ENCODE peak calls at places on chromosomes 3 and 15, in five cellular contexts. N is fibroblast of lung, S is right atrium auricular region, W is right cardiac atrium, H is lower leg skin. L is an unnamed sample.

GRCh38 chr3:45167011-45167911 is 21.1 kb upstream of the CDCP1 start:
- DNase-seq in N (peak; percentile 88), S (peak; percentile 90), W (peak; percentile 80), H (peak; percentile 98), L (peak; percentile 83)

GRCh38 chr15:47570044-47570443 is 147.3 kb upstream of the SEMA6D start:
- DNase-seq in N (no peak), S (no peak), W (no peak), H (no peak), L (peak; percentile 31)

GRCh38 chr3:135966875-135967274 is 1.3 kb downstream of the PPP2R3A start:
- DNase-seq in N (no peak), S (no peak), W (no peak), H (no peak), L (no peak)

GRCh38 chr3:143978263-143978631 is 6.6 kb downstream of the DIPK2A start:
- DNase-seq in N (no peak), S (no peak), W (no peak), H (no peak), L (no peak)

GRCh38 chr15:65196637-65197336 is 11.6 kb upstream of the CLPX start:
- DNase-seq in N (no peak), S (no peak), W (no peak), H (peak; percentile 61), L (no peak)

GRCh38 chr3:173617490-173617889 is 219.9 kb downstream of the NLGN1 start:
- DNase-seq in N (no peak), S (no peak), W (peak; percentile 22), H (no peak), L (no peak)

GRCh38 chr3:171044828-171045793 is 18.6 kb upstream of the SLC2A2 start:
- DNase-seq in N (peak; percentile 78), S (no peak), W (peak; percentile 14), H (no peak), L (no peak)

GRCh38 chr3:43699864-43700263 is 9.1 kb downstream of the ABHD5 start:
- DNase-seq in N (no peak), S (no peak), W (no peak), H (no peak), L (peak; percentile 38)

GRCh38 chr15:57485869-57486268 is 105.8 kb upstream of the MYZAP start:
- DNase-seq in N (peak; percentile 52), S (no peak), W (peak; percentile 40), H (peak; percentile 82), L (peak; percentile 47)

GRCh38 chr15:94057305-94057704 is 174.1 kb upstream of the MCTP2 start:
- DNase-seq in N (no peak), S (no peak), W (no peak), H (no peak), L (no peak)

GRCh38 chr3:89107461-89108035 is at the start of gene EPHA3:
- DNase-seq in N (peak; percentile 71), S (peak; percentile 83), W (peak; percentile 82), H (peak; percentile 90), L (peak; percentile 71)

GRCh38 chr3:15795563-15796308 is 2.0 kb downstream of the ANKRD28 start:
- DNase-seq in N (peak; percentile 65), S (no peak), W (no peak), H (no peak), L (no peak)

GRCh38 chr3:80050826-80051601 is 283.2 kb upstream of the ROBO1 start:
- DNase-seq in N (no peak), S (no peak), W (no peak), H (no peak), L (peak; percentile 9)

GRCh38 chr3:180181387-180181786 is 144.7 kb upstream of the PEX5L start:
- DNase-seq in N (no peak), S (no peak), W (no peak), H (no peak), L (no peak)

GRCh38 chr3:13539671-13540070 is 9.3 kb upstream of the FBLN2 start:
- DNase-seq in N (no peak), S (no peak), W (no peak), H (no peak), L (no peak)

GRCh38 chr3:8416965-8417364 is 84.7 kb upstream of the LMCD1 start:
- DNase-seq in N (peak; percentile 22), S (no peak), W (no peak), H (no peak), L (no peak)

GRCh38 chr3:82000773-82001172 is 239.3 kb upstream of the GBE1 start:
- DNase-seq in N (no peak), S (no peak), W (no peak), H (no peak), L (no peak)

GRCh38 chr3:169283902-169284451 is 379.5 kb downstream of the MECOM start:
- DNase-seq in N (no peak), S (no peak), W (no peak), H (no peak), L (no peak)

GRCh38 chr3:169278092-169278491 is 385.4 kb downstream of the MECOM start:
- DNase-seq in N (no peak), S (no peak), W (no peak), H (no peak), L (no peak)

GRCh38 chr3:169280010-169280585 is 383.4 kb downstream of the MECOM start:
- DNase-seq in N (no peak), S (no peak), W (no peak), H (no peak), L (no peak)

GRCh38 chr3:169278667-169279066 is 384.8 kb downstream of the MECOM start:
- DNase-seq in N (no peak), S (no peak), W (no peak), H (no peak), L (no peak)
- H3K4me3 ChIP-seq in N (no peak overlapping the region), S (no peak overlapping the region), W (no peak overlapping the region), H (no peak overlapping the region), L (no peak overlapping the region)

DNA sequence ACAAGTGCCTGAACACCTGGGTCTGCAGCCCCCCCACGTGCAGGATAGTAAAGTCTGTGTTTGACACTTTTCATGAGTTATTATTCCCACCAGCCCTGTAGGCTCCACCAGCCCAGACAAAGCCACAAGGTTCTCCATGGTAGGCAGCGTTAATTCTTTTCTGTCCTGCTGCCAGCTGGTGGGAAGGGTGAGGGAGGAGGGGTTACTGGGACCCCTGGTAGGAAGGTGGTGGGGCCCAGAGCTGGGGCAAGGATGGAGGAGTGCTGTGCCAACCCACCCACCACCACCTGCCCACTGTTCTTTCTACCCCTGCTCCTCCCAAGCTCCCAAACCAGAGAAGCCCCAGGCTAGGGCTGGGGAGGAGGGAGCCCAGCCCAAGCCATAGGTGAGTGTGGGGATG is 20.8 kb upstream of the SEMA3F start:
- DNase-seq in N (no peak), S (no peak), W (no peak), H (no peak), L (peak; percentile 41)
- H3K4me3 ChIP-seq in N (no peak overlapping the region), S (no peak overlapping the region), W (no peak overlapping the region), H (no peak overlapping the region), L (no peak overlapping the region)

DNA sequence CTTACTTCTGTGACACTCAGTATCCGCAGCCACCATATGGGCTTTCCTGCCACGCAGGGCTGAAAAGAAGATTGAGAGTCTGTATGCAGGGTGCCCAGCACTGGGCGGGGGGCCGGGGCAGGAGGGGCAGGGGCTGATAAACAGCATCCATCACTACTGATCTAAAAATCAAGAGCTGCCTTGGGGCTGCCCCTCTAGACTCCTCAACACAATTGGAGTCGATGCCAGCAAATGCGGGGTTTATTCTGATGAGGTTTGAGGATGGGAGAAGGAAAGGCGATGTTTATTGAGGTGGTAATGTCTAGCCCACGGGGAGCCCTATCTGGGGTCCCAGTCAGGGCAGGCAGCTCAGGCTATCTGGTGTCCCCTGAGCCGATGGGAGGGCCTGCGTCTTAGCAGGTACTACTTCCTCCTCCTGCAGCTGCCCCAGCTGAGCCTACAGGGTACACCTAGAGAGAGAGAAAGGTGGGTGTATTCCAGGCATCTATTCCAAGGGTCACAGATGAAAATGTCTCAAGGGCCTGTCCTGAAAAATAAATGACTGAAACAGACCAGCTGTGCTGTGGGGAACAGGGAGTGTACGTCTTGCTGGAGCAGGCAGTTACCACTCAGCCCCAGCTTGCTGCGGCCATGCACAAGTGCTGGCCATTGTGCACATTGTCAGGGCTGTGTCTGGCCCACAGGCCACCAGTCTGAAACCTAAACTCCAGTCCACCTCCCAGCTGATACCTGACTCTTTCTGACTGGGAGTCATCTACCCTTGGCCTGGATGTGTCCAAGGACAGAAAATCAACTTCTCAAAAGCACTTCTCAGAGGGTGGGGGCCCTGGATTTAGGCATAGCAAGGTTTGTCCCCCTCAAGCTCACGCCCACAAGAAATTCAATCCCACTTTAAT is 19.5 kb downstream of the ISG20 start:
- DNase-seq in N (no peak), S (peak; percentile 51), W (no peak), H (peak; percentile 42), L (no peak)
- H3K4me3 ChIP-seq in N (no peak overlapping the region), S (no peak overlapping the region), W (no peak overlapping the region), H (no peak overlapping the region), L (no peak overlapping the region)

GRCh38 chr3:62955126-62955525 is 79.9 kb upstream of the CADPS start:
- DNase-seq in N (no peak), S (no peak), W (no peak), H (no peak), L (peak; percentile 25)
- H3K4me3 ChIP-seq in N (no peak overlapping the region), S (no peak overlapping the region), W (no peak overlapping the region), H (no peak overlapping the region), L (no peak overlapping the region)

DNA sequence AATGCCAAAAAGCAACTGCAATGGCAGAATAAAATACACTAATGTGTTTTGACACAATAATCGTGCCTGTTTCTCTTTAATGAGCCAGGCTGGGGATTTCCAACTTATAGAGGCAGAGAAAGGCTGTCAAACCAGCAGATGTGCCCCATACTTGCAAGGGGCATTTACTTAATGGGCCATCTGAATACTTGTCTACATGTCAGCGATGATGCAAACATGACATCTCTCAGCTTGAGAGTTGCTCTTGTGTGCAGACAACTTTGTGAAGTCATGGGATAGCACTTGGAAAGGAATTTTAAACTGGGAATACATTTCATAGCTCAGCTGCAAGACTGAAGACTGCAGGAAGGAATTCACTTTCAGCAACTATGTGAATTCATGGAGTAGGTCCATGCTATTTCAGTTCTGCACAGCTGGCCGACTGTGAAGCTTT is 127.4 kb upstream of the ADAMTS9 start:
- DNase-seq in N (peak; percentile 64), S (no peak), W (no peak), H (no peak), L (no peak)
- H3K4me3 ChIP-seq in N (no peak overlapping the region), S (no peak overlapping the region), W (no peak overlapping the region), H (no peak overlapping the region), L (no peak overlapping the region)

GRCh38 chr15:78069630-78070029 is 7.9 kb downstream of the TBC1D2B start:
- DNase-seq in N (no peak), S (no peak), W (no peak), H (no peak), L (no peak)
- H3K4me3 ChIP-seq in N (no peak overlapping the region), S (no peak overlapping the region), W (no peak overlapping the region), H (no peak overlapping the region), L (no peak overlapping the region)

GRCh38 chr3:184741798-184742675 is 30.2 kb upstream of the MAGEF1 start:
- DNase-seq in N (no peak), S (no peak), W (no peak), H (peak; percentile 57), L (no peak)
- H3K4me3 ChIP-seq in N (no peak overlapping the region), S (no peak overlapping the region), W (no peak overlapping the region), H (no peak overlapping the region), L (no peak overlapping the region)

L was measured in H7.